ENCODE peak calls at places on chromosomes 4 and X, in seven cellular contexts. One of them, this sample, is unnamed.

GRCh38 chrX:45851434-45851991 is 650.8 kb upstream of the DIPK2B start:
- DNase-seq in NB4: peak
- DNase-seq in stomach: peak
- DNase-seq in sigmoid colon: no peak
- DNase-seq in IMR-90: no peak
- DNase-seq in upper lobe of left lung: peak
- DNase-seq in esophagus muscularis mucosa: no peak
- DNase-seq in this sample: no peak

GRCh38 chr4:106587558-106587957 is 219.0 kb upstream of the GIMD1 start:
- DNase-seq in upper lobe of left lung: no peak
- DNase-seq in NB4: no peak
- DNase-seq in sigmoid colon: no peak
- DNase-seq in esophagus muscularis mucosa: no peak
- DNase-seq in stomach: no peak
- DNase-seq in IMR-90: peak
- DNase-seq in this sample: no peak

GRCh38 chrX:105837227-105837626 is 14.9 kb downstream of the NRK start:
- DNase-seq in sigmoid colon: peak
- DNase-seq in stomach: no peak
- DNase-seq in IMR-90: peak
- DNase-seq in upper lobe of left lung: no peak
- DNase-seq in esophagus muscularis mucosa: no peak
- DNase-seq in NB4: no peak
- DNase-seq in this sample: no peak

GRCh38 chrX:40158036-40158706 is 60.4 kb upstream of the BCOR start:
- DNase-seq in stomach: no peak
- DNase-seq in sigmoid colon: no peak
- DNase-seq in NB4: peak
- DNase-seq in upper lobe of left lung: peak
- DNase-seq in esophagus muscularis mucosa: no peak
- DNase-seq in IMR-90: peak
- DNase-seq in this sample: peak

GRCh38 chrX:69060631-69061408 is 104.4 kb downstream of the PJA1 start:
- DNase-seq in NB4: peak
- DNase-seq in IMR-90: peak
- DNase-seq in esophagus muscularis mucosa: no peak
- DNase-seq in stomach: peak
- DNase-seq in upper lobe of left lung: no peak
- DNase-seq in sigmoid colon: no peak
- DNase-seq in this sample: no peak

GRCh38 chr4:14264437-14264836 is 636.9 kb upstream of the BOD1L1 start:
- DNase-seq in esophagus muscularis mucosa: no peak
- DNase-seq in upper lobe of left lung: no peak
- DNase-seq in sigmoid colon: no peak
- DNase-seq in NB4: peak
- DNase-seq in stomach: no peak
- DNase-seq in IMR-90: peak
- DNase-seq in this sample: no peak

GRCh38 chr4:5926601-5927000 is 33.7 kb upstream of the CRMP1 start:
- DNase-seq in stomach: no peak
- DNase-seq in NB4: no peak
- DNase-seq in upper lobe of left lung: no peak
- DNase-seq in esophagus muscularis mucosa: no peak
- DNase-seq in sigmoid colon: no peak
- DNase-seq in IMR-90: no peak
- DNase-seq in this sample: no peak

GRCh38 chrX:16659326-16659725 is 9.4 kb downstream of the S100G start:
- DNase-seq in esophagus muscularis mucosa: no peak
- DNase-seq in NB4: no peak
- DNase-seq in sigmoid colon: no peak
- DNase-seq in upper lobe of left lung: no peak
- DNase-seq in stomach: no peak
- DNase-seq in IMR-90: no peak
- DNase-seq in this sample: no peak

GRCh38 chrX:97046861-97047260 is 163.2 kb downstream of the RPA4 start:
- DNase-seq in esophagus muscularis mucosa: no peak
- DNase-seq in upper lobe of left lung: no peak
- DNase-seq in NB4: no peak
- DNase-seq in IMR-90: no peak
- DNase-seq in sigmoid colon: no peak
- DNase-seq in stomach: no peak
- DNase-seq in this sample: no peak

GRCh38 chrX:38117485-38117884 is 103.2 kb downstream of the SRPX start:
- DNase-seq in NB4: no peak
- DNase-seq in stomach: peak
- DNase-seq in esophagus muscularis mucosa: no peak
- DNase-seq in sigmoid colon: no peak
- DNase-seq in upper lobe of left lung: no peak
- DNase-seq in IMR-90: peak
- DNase-seq in this sample: no peak

GRCh38 chr4:3257125-3257690 is 8.2 kb downstream of the MSANTD1 start:
- DNase-seq in upper lobe of left lung: peak
- DNase-seq in stomach: peak
- DNase-seq in esophagus muscularis mucosa: no peak
- DNase-seq in sigmoid colon: no peak
- DNase-seq in IMR-90: no peak
- DNase-seq in NB4: no peak
- DNase-seq in this sample: no peak

GRCh38 chr4:1400191-1400805 is 5.9 kb downstream of the NKX1-1 start:
- DNase-seq in IMR-90: no peak
- DNase-seq in sigmoid colon: no peak
- DNase-seq in NB4: no peak
- DNase-seq in esophagus muscularis mucosa: no peak
- DNase-seq in upper lobe of left lung: peak
- DNase-seq in stomach: peak
- DNase-seq in this sample: no peak

GRCh38 chr4:1870328-1870577 is 940 bp upstream of the NSD2 start:
- DNase-seq in NB4: peak
- DNase-seq in upper lobe of left lung: peak
- DNase-seq in esophagus muscularis mucosa: peak
- DNase-seq in IMR-90: peak
- DNase-seq in stomach: peak
- DNase-seq in sigmoid colon: peak
- DNase-seq in this sample: no peak

GRCh38 chrX:56233100-56233499 is 944 bp downstream of the KLF8 start:
- DNase-seq in esophagus muscularis mucosa: no peak
- DNase-seq in sigmoid colon: no peak
- DNase-seq in stomach: no peak
- DNase-seq in upper lobe of left lung: no peak
- DNase-seq in IMR-90: no peak
- DNase-seq in NB4: no peak
- DNase-seq in this sample: no peak

GRCh38 chrX:115625577-115626301 is 64.8 kb downstream of the PLS3 start:
- DNase-seq in upper lobe of left lung: no peak
- DNase-seq in NB4: no peak
- DNase-seq in esophagus muscularis mucosa: no peak
- DNase-seq in IMR-90: peak
- DNase-seq in stomach: no peak
- DNase-seq in sigmoid colon: no peak
- DNase-seq in this sample: no peak

GRCh38 chrX:3159995-3160715 is 118.9 kb downstream of the ARSF start:
- DNase-seq in IMR-90: no peak
- DNase-seq in stomach: no peak
- DNase-seq in NB4: no peak
- DNase-seq in upper lobe of left lung: no peak
- DNase-seq in sigmoid colon: no peak
- DNase-seq in esophagus muscularis mucosa: no peak
- DNase-seq in this sample: no peak

GRCh38 chrX:155612312-155613224 is at the start of gene TMLHE:
- DNase-seq in NB4: peak
- DNase-seq in stomach: peak
- DNase-seq in sigmoid colon: peak
- DNase-seq in upper lobe of left lung: peak
- DNase-seq in IMR-90: peak
- DNase-seq in esophagus muscularis mucosa: no peak
- DNase-seq in this sample: peak
- TF ChIP-seq POLR2A in NB4: peak
- TF ChIP-seq POLR2A in stomach: no peak
- TF ChIP-seq POLR2A in sigmoid colon: no peak
- TF ChIP-seq POLR2A in upper lobe of left lung: no peak
- TF ChIP-seq POLR2A in IMR-90: peak
- TF ChIP-seq POLR2A in esophagus muscularis mucosa: no peak
- TF ChIP-seq POLR2A in this sample: peak

GRCh38 chr4:52659722-52660261 is 691 bp upstream of the USP46 start:
- DNase-seq in upper lobe of left lung: peak
- DNase-seq in IMR-90: no peak
- DNase-seq in sigmoid colon: peak
- DNase-seq in stomach: peak
- DNase-seq in NB4: peak
- DNase-seq in esophagus muscularis mucosa: no peak
- DNase-seq in this sample: peak

GRCh38 chr4:52660643-52661042 is 1.5 kb upstream of the USP46 start:
- DNase-seq in IMR-90: no peak
- DNase-seq in esophagus muscularis mucosa: no peak
- DNase-seq in sigmoid colon: no peak
- DNase-seq in stomach: no peak
- DNase-seq in upper lobe of left lung: no peak
- DNase-seq in NB4: peak
- DNase-seq in this sample: no peak

GRCh38 chr4:52657630-52658501 is 1.2 kb downstream of the USP46 start:
- DNase-seq in NB4: peak
- DNase-seq in sigmoid colon: peak
- DNase-seq in upper lobe of left lung: peak
- DNase-seq in stomach: peak
- DNase-seq in IMR-90: peak
- DNase-seq in esophagus muscularis mucosa: no peak
- DNase-seq in this sample: peak

GRCh38 chr4:52658671-52659015 is 458 bp downstream of the USP46 start:
- DNase-seq in stomach: no peak
- DNase-seq in IMR-90: no peak
- DNase-seq in upper lobe of left lung: no peak
- DNase-seq in sigmoid colon: peak
- DNase-seq in NB4: peak
- DNase-seq in esophagus muscularis mucosa: no peak
- DNase-seq in this sample: peak

DNA sequence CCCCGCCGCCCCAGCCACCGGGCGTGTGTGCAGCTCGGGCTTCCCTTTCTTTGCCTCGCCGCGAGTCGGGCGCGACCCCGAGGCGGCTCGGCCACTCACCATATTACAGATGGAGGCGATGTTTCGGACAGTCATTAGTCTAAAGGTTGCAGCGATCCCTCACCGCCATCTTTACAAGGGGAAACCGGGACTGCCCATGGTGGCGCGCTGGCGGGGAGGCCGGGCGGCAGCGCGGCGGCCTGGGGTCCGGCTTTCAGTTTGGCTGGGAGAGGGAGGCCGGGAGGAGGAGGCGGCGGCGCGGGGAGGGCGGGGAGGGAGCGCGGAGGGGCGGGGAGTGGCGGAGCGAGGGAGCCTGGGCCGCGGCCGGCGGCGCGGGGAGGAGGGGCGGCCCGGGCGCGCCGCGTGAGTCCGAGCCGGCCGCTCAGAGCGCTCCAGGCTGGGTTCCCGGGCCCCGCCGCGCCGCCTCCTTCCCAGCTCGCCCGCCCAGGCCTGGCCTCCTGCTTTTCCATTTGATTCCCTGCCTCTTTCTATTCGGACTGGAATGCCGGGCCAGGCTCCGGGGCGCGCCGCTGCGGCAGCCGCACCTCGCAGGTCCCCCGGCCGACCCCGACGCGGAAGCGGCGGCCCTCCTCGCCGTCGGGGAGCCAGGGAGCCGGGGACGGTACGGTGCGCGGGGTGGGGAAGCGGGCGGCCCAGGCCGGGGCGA is at the start of gene USP46:
- DNase-seq in NB4: peak
- DNase-seq in esophagus muscularis mucosa: peak
- DNase-seq in stomach: peak
- DNase-seq in IMR-90: peak
- DNase-seq in upper lobe of left lung: peak
- DNase-seq in sigmoid colon: peak
- DNase-seq in this sample: peak
- TF ChIP-seq POLR2A in NB4: peak
- TF ChIP-seq POLR2A in esophagus muscularis mucosa: no peak
- TF ChIP-seq POLR2A in stomach: no peak
- TF ChIP-seq POLR2A in IMR-90: no peak
- TF ChIP-seq POLR2A in upper lobe of left lung: peak
- TF ChIP-seq POLR2A in sigmoid colon: no peak
- TF ChIP-seq POLR2A in this sample: peak

DNA sequence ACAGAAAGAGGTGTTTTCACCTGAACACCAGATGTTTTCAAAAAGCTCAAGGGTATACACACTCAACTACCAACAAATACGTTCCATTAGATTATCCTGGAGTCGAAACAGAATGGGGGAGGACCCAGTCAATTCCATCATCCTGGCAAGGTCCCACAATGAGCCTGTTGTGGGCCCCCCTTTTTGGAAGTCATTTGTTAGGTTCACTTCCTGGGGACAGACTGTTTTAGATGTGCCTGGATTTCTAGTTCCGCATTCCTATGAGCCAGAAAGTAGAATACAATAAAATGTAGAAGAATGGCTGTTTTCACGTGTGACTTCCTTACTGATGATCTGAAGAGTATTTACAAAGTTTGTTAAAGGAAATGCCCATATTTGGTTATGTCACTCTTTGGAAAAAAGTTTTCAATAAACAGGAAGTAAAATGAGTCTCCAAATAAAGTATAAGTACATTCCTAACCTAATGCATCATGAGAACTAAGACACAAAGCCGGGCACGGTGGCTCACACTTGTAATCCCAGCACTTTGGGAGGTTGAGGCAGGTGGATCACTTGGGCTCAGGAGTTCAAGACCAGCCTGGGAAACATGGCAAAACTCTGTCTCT is 192.5 kb downstream of the MAML3 start:
- DNase-seq in NB4: no peak
- DNase-seq in upper lobe of left lung: no peak
- DNase-seq in sigmoid colon: no peak
- DNase-seq in stomach: no peak
- DNase-seq in esophagus muscularis mucosa: no peak
- DNase-seq in IMR-90: no peak
- DNase-seq in this sample: no peak
- TF ChIP-seq POLR2A in NB4: no peak
- TF ChIP-seq POLR2A in upper lobe of left lung: no peak
- TF ChIP-seq POLR2A in sigmoid colon: no peak
- TF ChIP-seq POLR2A in stomach: no peak
- TF ChIP-seq POLR2A in esophagus muscularis mucosa: no peak
- TF ChIP-seq POLR2A in IMR-90: no peak
- TF ChIP-seq POLR2A in this sample: no peak

DNA sequence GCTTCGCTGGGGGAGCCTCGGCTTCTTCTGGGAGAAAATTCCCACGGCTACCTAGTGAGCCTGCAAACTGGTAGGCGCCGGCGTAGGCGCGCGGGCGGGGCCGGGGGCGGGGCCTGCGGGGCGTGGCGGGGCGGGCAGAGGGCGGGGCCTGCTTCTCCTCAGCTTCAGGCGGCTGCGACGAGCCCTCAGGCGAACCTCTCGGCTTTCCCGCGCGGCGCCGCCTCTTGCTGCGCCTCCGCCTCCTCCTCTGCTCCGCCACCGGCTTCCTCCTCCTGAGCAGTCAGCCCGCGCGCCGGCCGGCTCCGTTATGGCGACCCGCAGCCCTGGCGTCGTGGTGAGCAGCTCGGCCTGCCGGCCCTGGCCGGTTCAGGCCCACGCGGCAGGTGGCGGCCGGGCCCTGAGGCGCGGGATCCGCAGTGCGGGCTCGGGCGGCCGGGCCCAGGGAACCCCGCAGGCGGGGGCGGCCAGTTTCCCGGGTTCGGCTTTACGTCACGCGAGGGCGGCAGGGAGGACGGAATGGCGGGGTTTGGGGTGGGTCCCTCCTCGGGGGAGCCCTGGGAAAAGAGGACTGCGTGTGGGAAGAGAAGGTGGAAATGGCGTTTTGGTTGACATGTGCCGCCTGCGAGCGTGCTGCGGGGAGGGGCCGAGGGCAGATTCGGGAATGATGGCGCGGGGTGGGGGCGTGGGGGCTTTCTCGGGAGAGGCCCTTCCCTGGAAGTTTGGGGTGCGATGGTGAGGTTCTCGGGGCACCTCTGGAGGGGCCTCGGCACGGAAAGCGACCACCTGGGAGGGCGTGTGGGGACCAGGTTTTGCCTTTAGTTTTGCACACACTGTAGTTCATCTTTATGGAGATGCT is at the start of gene HPRT1:
- DNase-seq in upper lobe of left lung: peak
- DNase-seq in sigmoid colon: peak
- DNase-seq in IMR-90: peak
- DNase-seq in stomach: peak
- DNase-seq in esophagus muscularis mucosa: peak
- DNase-seq in NB4: peak
- DNase-seq in this sample: peak
- TF ChIP-seq POLR2A in upper lobe of left lung: no peak
- TF ChIP-seq POLR2A in sigmoid colon: no peak
- TF ChIP-seq POLR2A in IMR-90: no peak
- TF ChIP-seq POLR2A in stomach: no peak
- TF ChIP-seq POLR2A in esophagus muscularis mucosa: no peak
- TF ChIP-seq POLR2A in NB4: peak
- TF ChIP-seq POLR2A in this sample: peak